ENCODE peak calls at places on chromosomes 13 and 19, in four cellular contexts. X, J, T and R are unnamed samples.

GRCh38 chr19:50475101-50475568 is 1.2 kb upstream of the EMC10 start:
- DNase-seq in X (no peak), J (no peak), T (no peak), R (no peak)

GRCh38 chr13:44146162-44146561 is 227.5 kb upstream of the SERP2 start:
- DNase-seq in X (no peak), J (no peak), T (no peak), R (no peak)

GRCh38 chr19:49430678-49431329 is 5.6 kb downstream of the GFY start:
- DNase-seq in X (no peak), J (no peak), T (no peak), R (peak; percentile 90)

GRCh38 chr13:43546821-43547220 is 240.0 kb downstream of the ENOX1 start:
- DNase-seq in X (no peak), J (peak; percentile 18), T (no peak), R (no peak)

GRCh38 chr13:60439201-60439600 is 42.2 kb downstream of the TDRD3 start:
- DNase-seq in X (no peak), J (no peak), T (no peak), R (no peak)

GRCh38 chr13:51453959-51454703 is 1.3 kb upstream of the INTS6 start:
- DNase-seq in X (peak; percentile 53), J (peak; percentile 8), T (peak; percentile 40), R (no peak)

GRCh38 chr13:44312898-44313551 is 60.6 kb upstream of the SERP2 start:
- DNase-seq in X (no peak), J (no peak), T (peak; percentile 93), R (no peak)

GRCh38 chr13:68190826-68191225 is 960.7 kb upstream of the PCDH9 start:
- DNase-seq in X (no peak), J (no peak), T (peak; percentile 68), R (no peak)

GRCh38 chr19:44142014-44142523 is 715 bp downstream of the ZNF234 start:
- DNase-seq in X (no peak), J (no peak), T (no peak), R (no peak)

GRCh38 chr13:95118541-95119324 is 182.5 kb downstream of the ABCC4 start:
- DNase-seq in X (no peak), J (no peak), T (no peak), R (no peak)

GRCh38 chr19:18017275-18018083 is 9.5 kb downstream of the ARRDC2 start:
- DNase-seq in X (no peak), J (no peak), T (no peak), R (no peak)

GRCh38 chr19:18013621-18014111 is 5.7 kb downstream of the ARRDC2 start:
- DNase-seq in X (no peak), J (no peak), T (no peak), R (no peak)

GRCh38 chr19:18010149-18010548 is 2.2 kb downstream of the ARRDC2 start:
- DNase-seq in X (no peak), J (no peak), T (no peak), R (no peak)

GRCh38 chr19:18013210-18013609 is 5.2 kb downstream of the ARRDC2 start:
- DNase-seq in X (no peak), J (no peak), T (no peak), R (no peak)

DNA sequence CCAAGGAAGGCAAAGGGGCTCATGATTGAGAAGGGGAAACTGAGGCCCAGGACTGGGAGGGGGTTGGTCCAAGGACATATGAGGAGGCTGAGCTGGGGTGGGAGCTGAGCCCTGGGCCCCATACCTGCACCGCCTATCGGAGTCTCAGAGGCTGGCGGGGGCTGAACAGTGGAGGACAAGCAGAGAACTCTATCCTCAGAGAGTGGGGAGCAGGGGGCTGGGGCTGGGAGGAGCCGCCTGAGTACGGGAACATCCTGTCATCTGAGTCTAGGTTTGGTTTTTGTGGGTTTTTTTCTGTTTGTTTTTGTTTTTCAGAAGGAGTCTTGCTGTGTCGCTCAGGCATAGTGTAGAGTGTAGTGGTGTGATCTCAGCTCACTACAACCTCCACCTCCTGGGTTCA is 6.2 kb downstream of the ARRDC2 start:
- DNase-seq in X (no peak), J (no peak), T (no peak), R (no peak)
- H3K4me2 ChIP-seq in X (no peak overlapping the region), J (no peak overlapping the region), T (no peak overlapping the region), R (no peak overlapping the region)

GRCh38 chr13:109867766-109868165 is 81.4 kb upstream of the IRS2 start:
- DNase-seq in X (no peak), J (no peak), T (no peak), R (no peak)

GRCh38 chr13:109869312-109870237 is 83.2 kb upstream of the IRS2 start:
- DNase-seq in X (peak; percentile 28), J (no peak), T (peak; percentile 82), R (no peak)

GRCh38 chr13:109870281-109871017 is 84.1 kb upstream of the IRS2 start:
- DNase-seq in X (no peak), J (no peak), T (no peak), R (no peak)

GRCh38 chr13:109871018-109871370 is 84.6 kb upstream of the IRS2 start:
- DNase-seq in X (no peak), J (no peak), T (peak; percentile 74), R (no peak)

DNA sequence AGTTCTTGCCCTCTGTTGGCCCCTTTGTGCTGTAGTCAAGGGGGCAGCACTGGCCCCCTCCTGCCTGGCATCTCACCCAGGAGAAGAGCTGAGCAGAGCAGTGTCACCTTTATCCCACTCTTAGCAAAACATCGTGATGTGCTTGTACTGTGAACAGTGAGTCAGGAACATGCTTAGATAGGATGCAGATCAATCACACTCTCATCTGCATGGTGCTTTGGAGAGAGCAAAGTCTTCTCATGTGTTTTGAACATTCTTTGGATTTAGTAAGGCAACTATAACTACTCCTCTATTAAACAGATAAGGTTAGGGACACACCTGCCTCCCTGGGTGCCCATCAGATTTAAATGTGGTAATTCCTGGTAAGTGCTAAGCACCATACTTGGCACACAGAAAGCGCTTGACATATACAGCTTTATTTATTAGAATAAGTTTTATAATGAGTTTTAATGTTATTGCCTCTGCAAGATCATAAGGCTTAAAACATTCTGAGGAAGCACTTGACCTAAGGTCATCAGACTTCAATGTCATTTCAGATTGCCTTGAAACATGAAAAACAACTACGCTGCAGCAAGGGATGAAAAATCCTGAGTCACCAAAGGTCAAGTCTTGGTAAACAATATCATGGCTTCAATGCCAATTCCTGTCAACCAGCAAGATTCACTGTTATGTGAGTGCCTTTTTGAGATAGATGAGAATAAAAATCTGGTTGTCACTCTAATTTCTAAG is 82.4 kb upstream of the IRS2 start:
- DNase-seq in X (no peak), J (no peak), T (peak; percentile 91), R (no peak)
- H3K4me2 ChIP-seq in X (no peak overlapping the region), J (no peak overlapping the region), T (peak overlapping the region; percentile 81), R (no peak overlapping the region)

GRCh38 chr13:32429406-32429909 is 1.5 kb upstream of the N4BP2L1 start:
- DNase-seq in X (no peak), J (no peak), T (no peak), R (no peak)
- H3K4me2 ChIP-seq in X (no peak overlapping the region), J (no peak overlapping the region), T (no peak overlapping the region), R (no peak overlapping the region)

GRCh38 chr13:29581666-29582065 is 13.8 kb downstream of the SLC7A1 start:
- DNase-seq in X (peak; percentile 50), J (no peak), T (no peak), R (no peak)
- H3K4me2 ChIP-seq in X (peak overlapping the region; percentile 73), J (no peak overlapping the region), T (no peak overlapping the region), R (no peak overlapping the region)

GRCh38 chr19:12841094-12841493 is 2.8 kb downstream of the MAST1 start:
- DNase-seq in X (peak; percentile 100), J (peak; percentile 96), T (no peak), R (no peak)
- H3K4me2 ChIP-seq in X (peak overlapping the region; percentile 76), J (peak overlapping the region; percentile 84), T (peak overlapping the region; percentile 78), R (no peak overlapping the region)

GRCh38 chr13:97386832-97387486 is 47.0 kb upstream of the RAP2A start:
- DNase-seq in X (no peak), J (no peak), T (no peak), R (no peak)
- H3K4me2 ChIP-seq in X (no peak overlapping the region), J (no peak overlapping the region), T (no peak overlapping the region), R (no peak overlapping the region)

DNA sequence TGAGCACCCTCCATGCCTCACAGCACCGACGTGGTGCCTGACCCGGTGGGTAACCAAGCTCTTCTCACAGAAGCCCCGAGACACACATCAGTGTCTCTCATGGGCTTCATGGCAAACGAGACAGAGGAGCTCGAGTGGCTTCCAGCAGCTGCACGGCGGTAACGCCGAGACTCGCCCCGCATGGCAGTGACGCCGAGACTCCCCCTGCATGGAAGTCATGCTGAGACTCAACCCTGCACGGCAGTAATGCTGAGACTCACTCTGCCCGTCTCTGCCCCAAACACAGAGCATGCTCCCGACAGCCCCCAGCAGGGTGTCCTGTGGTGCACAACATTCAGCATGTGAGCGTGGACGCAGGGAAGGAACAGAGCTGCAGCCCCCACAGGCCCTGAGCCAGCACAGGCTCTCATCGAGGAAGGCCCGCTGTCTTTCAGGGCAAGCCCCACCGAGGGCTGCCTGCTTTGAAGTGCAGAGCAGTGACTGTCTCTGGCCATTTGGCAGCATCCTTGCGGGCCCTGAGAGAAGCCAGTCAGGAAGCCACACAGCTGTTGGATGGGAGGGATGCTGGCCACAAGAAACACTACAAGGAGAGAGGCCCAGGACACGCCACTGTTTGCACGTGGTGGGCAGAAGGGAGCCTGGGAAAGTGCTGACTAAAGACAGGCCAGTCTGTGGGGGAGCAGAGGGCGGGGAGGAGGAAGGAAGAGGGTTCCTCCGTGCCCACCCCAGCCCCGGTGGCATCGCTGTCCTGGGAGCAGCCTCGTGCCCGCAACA is 9.5 kb downstream of the GAS6 start:
- DNase-seq in X (no peak), J (no peak), T (no peak), R (no peak)
- H3K4me2 ChIP-seq in X (no peak overlapping the region), J (no peak overlapping the region), T (no peak overlapping the region), R (no peak overlapping the region)

DNA sequence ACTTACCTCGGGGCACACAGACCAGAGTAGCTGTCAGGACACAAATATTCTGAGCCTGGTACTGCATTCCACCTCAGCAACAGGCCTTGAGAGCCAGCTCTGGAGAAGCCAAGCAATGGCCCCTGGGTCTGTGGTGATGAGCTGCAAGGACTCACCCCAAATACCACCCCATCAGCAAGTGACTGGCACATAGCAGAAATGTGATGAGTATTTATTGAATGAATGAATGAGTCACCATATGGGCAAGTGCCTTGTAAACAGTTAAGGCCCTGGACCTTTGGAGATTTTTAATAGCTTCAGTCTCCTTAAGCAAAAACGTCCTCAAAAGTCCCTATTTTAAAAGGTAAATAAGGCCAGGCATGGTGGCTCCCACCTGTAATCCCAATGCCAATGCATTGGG is 18.2 kb downstream of the GSX1 start:
- DNase-seq in X (no peak), J (no peak), T (no peak), R (no peak)
- H3K4me2 ChIP-seq in X (no peak overlapping the region), J (no peak overlapping the region), T (no peak overlapping the region), R (no peak overlapping the region)